ENCODE peak calls at places on chromosomes 11 and 22, in five cellular contexts. O is upper lobe of right lung, I is H1, L is mesenchymal stem cell, T is aorta. A is an unnamed sample.

GRCh38 chr11:105693075-105693474 is 83.2 kb downstream of the GRIA4 start:
- DNase-seq in T (no peak), L (peak; percentile 34), O (no peak), I (no peak), A (no peak)

GRCh38 chr11:43580735-43581369 is 99.7 kb upstream of the HSD17B12 start:
- DNase-seq in T (no peak), O (no peak), L (no peak), I (peak; percentile 76), A (peak; percentile 56)

GRCh38 chr22:36753120-36753802 is 22.7 kb downstream of the IFT27 start:
- DNase-seq in O (peak; percentile 38), I (no peak), L (no peak), T (no peak), A (peak; percentile 4)

GRCh38 chr11:77473001-77473800 is 693 bp downstream of the PAK1 start:
- DNase-seq in T (peak; percentile 63), L (peak; percentile 39), O (peak; percentile 83), I (peak; percentile 81), A (peak; percentile 82)

GRCh38 chr11:95680169-95680929 is 109.2 kb downstream of the FAM76B start:
- DNase-seq in T (no peak), O (no peak), L (peak; percentile 71), I (no peak), A (no peak)

GRCh38 chr11:134498326-134499139 is 86.5 kb upstream of the B3GAT1 start:
- DNase-seq in T (no peak), I (no peak), L (no peak), O (peak; percentile 53), A (peak; percentile 49)

GRCh38 chr11:96119211-96119610 is 195.3 kb upstream of the MTMR2 start:
- DNase-seq in O (no peak), T (no peak), L (no peak), I (no peak), A (no peak)

GRCh38 chr11:132734217-132734616 is 798.1 kb downstream of the OPCML start:
- DNase-seq in T (no peak), O (no peak), I (no peak), L (peak; percentile 48), A (no peak)

GRCh38 chr11:17986007-17986710 is 26.7 kb downstream of the SERGEF start:
- DNase-seq in O (no peak), L (no peak), T (peak; percentile 67), I (no peak), A (peak; percentile 73)

GRCh38 chr11:68379216-68379615 is 66.8 kb downstream of the LRP5 start:
- DNase-seq in O (no peak), L (peak; percentile 40), I (no peak), T (no peak), A (no peak)

GRCh38 chr11:1928891-1929541 is 9.5 kb downstream of the TNNT3 start:
- DNase-seq in I (no peak), O (peak; percentile 52), L (no peak), T (peak; percentile 47), A (peak; percentile 71)

GRCh38 chr11:111776398-111777093 is 10.4 kb upstream of the PPP2R1B start:
- DNase-seq in O (no peak), L (no peak), I (no peak), T (no peak), A (no peak)
- H3K4me1 ChIP-seq in O (peaks cover 5% of the 10 kb centered on the region), L (peaks cover 5% of the 10 kb centered on the region), I (no peaks in the 10 kb centered on the region), T (peaks cover 1% of the 10 kb centered on the region), A (peaks cover 5% of the 10 kb centered on the region)

DNA sequence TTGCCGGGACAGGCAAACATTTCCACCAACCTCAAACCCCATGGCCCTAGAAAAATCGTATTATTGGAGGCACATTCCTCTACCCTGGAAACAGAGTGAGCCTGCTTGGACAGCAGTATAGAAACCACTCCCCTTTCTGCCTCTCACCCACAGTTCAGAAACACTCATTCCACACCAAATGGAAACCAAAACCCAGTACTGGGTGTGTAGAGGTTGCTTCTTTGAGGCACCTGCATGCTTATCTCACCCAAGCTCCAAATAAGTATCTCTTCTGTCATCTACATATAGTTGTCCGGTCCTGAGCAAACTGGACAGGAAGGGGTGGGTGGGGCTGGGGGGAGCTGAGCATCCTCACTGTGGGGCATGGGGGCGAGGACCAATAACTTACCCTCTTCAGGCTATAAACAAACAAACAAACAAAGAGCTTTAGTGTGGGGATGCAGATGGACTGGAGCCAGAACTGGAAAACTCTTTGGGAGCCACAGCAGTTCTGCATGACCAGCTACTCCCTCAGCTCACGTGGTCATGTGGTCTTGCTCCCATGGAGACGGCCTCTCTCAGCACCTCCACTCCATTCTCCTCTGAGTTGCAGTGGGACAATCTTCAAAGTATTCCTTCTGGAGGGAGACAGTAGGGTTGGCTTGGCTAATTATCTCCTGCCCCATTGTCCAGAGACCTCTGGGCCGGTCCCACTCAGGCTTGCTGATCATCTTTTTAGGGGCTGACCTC is 1.0 kb upstream of the PLAAT2 start:
- DNase-seq in L (no peak), I (no peak), T (no peak), O (no peak), A (peak; percentile 90)
- H3K4me3 ChIP-seq in L (no peak overlapping the region), I (no peak overlapping the region), T (no peak overlapping the region), O (no peak overlapping the region), A (no peak overlapping the region)

DNA sequence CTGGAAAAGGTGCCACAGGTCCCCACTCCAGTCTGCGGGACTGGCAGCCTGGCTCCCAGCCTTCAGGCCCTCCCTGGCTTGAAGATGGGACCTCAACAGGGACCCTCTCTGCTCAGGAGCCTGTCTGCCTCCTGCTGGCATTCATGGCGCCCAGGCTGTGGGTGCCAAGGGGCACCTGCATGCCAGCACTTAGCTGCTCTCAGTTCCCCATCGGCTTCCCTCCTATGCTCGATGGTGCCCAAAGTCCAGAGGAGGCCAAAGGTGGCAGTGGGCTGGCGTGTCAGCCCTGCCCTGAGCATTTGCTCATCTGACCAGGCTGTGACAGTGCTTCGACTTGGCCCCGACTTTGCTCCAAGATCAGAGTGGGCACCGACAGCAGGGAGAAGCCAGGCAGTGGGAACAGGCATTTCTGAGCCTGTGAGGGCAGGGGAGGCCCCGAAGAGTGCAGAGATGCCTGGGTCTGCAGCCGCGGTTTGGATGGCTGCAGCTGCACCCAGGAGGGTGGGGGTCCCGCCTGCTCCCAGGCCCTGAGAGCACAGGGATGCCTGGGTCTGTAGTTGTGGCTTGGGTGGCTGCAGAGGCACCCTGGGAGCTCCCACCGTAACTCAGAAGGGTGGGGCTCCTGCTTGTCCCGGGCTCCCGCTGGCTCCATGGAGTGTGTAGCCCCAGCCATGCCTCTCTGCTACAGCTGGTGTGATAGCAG is 463.6 kb downstream of the TBC1D22A start:
- DNase-seq in T (no peak), O (no peak), I (peak; percentile 2), L (no peak), A (no peak)
- H3K9me3 ChIP-seq in T (no peaks in the 10 kb centered on the region), O (no peaks in the 10 kb centered on the region), I (peaks cover 64% of the 10 kb centered on the region), L (peaks cover 5% of the 10 kb centered on the region), A (no peaks in the 10 kb centered on the region)

GRCh38 chr22:46082633-46083032 is 67.7 kb upstream of the PPARA start:
- DNase-seq in T (no peak), L (no peak), I (no peak), O (no peak), A (no peak)
- H3K4me1 ChIP-seq in T (no peaks in the 10 kb centered on the region), L (peaks cover 55% of the 10 kb centered on the region), I (peaks cover 13% of the 10 kb centered on the region), O (peaks cover 71% of the 10 kb centered on the region), A (peaks cover 49% of the 10 kb centered on the region)

GRCh38 chr11:57483570-57483934 is 23.2 kb downstream of the RTN4RL2 start:
- DNase-seq in I (no peak), L (no peak), T (no peak), O (no peak), A (no peak)

GRCh38 chr11:57481315-57481714 is 21.0 kb downstream of the RTN4RL2 start:
- DNase-seq in O (no peak), I (no peak), L (no peak), T (no peak), A (no peak)

GRCh38 chr11:57484141-57484710 is 23.9 kb downstream of the RTN4RL2 start:
- DNase-seq in L (no peak), I (no peak), O (no peak), T (no peak), A (no peak)

GRCh38 chr11:57481915-57482781 is 21.8 kb downstream of the RTN4RL2 start:
- DNase-seq in L (no peak), T (no peak), O (no peak), I (no peak), A (no peak)

DNA sequence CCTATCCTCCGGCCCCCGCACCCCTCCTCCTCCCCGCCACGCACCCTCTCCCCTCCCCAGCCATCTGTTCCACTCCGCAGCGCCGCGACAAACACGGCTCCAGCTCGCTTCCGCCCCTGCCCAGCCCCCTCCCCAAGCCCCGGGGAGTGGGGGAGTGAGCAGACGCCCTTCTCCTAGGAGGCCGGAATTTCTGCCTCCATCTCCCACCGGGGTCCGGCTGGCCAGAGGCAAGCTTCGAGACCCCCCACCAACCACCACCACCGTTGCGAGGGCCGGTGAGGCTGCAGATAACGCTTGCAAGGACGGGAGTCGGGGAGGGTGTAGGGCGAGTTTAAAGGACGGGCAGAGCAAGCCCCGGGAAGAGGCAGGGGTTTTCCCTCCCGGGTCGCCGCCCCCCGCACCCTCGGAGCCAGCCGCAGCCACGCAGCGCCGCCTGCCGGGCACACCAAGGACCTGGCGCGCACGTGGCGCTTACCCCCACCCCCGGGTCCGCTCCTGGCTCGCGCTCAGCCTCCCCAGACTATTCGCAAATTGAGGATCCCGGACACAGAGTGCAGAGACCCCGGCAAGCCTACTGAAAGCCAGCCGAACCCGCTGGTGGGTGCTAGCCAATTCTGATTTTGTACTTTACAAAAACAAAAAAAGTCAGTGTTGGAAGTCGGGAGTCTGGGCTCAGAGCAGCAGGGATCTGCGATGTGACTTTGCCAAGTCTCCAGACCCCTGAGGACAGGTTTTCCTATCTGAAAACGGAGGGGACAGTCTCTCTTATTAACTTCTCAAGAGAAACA is 22.6 kb downstream of the RTN4RL2 start:
- DNase-seq in I (peak; percentile 91), L (peak; percentile 45), T (no peak), O (peak; percentile 74), A (peak; percentile 79)
- H3K4me3 ChIP-seq in I (peak overlapping the region; percentile 55), L (peak overlapping the region; percentile 28), T (no peak overlapping the region), O (peak overlapping the region; percentile 14), A (no peak overlapping the region)

GRCh38 chr22:48807155-48807554 is 1020.5 kb downstream of the BRD1 start:
- DNase-seq in L (no peak), I (no peak), O (peak; percentile 43), T (no peak), A (no peak)

GRCh38 chr22:48806227-48806781 is 1021.4 kb downstream of the BRD1 start:
- DNase-seq in O (peak; percentile 61), I (peak; percentile 40), T (no peak), L (no peak), A (no peak)

GRCh38 chr22:48803993-48804810 is 1023.5 kb downstream of the BRD1 start:
- DNase-seq in T (no peak), L (no peak), I (no peak), O (peak; percentile 52), A (no peak)

GRCh38 chr22:48804811-48805301 is 1022.8 kb downstream of the BRD1 start:
- DNase-seq in T (no peak), L (no peak), I (no peak), O (peak; percentile 50), A (no peak)

GRCh38 chr22:48805516-48805915 is 1022.2 kb downstream of the BRD1 start:
- DNase-seq in T (no peak), L (no peak), I (no peak), O (no peak), A (no peak)
- H3K9me3 ChIP-seq in T (no peaks in the 10 kb centered on the region), L (no peaks in the 10 kb centered on the region), I (no peaks in the 10 kb centered on the region), O (no peaks in the 10 kb centered on the region), A (no peaks in the 10 kb centered on the region)

DNA sequence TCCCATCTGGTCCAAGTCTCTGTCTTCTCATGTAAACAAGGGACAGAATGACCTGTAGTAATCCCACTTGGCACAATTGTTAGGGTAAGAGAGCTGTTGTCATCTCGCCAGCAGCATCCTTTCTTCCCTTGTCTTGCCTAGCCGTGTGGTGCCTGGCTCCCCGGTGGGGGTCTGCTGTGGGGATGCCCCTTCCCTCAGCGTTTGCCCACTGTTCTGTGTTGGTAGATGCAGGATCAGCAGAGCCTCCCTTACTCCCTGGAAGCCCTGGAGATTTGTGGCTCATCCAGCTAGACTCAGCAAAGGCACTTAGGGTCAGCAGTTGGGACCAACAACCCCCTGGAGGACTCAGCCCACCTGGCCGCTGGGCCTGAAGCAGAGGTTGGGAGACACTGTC is 13.0 kb downstream of the ACO2 start:
- DNase-seq in O (no peak), T (no peak), L (no peak), I (peak; percentile 78), A (no peak)
- H3K4me1 ChIP-seq in O (peaks cover 25% of the 10 kb centered on the region), T (peaks cover 4% of the 10 kb centered on the region), L (peaks cover 21% of the 10 kb centered on the region), I (peaks cover 26% of the 10 kb centered on the region), A (peaks cover 45% of the 10 kb centered on the region)